ENCODE peak calls at places on chromosomes 7 and 10, in nine cellular contexts. One of them, this sample, is unnamed.
A peak's percentile ranks its signal among the peaks of the same experiment; 100 is the strongest.

GRCh38 chr10:70130878-70131559 is 1.6 kb downstream of the AIFM2 start:
- DNase-seq in tibial artery: no peak
- DNase-seq in stimulated activated naive B cell treated with anti-CD40 and anti-IgM and Interleukin-4, amounts not matched to agents 10 μg/mL and 1 μg/mL and 100 μg/mL, for 72 hours: no peak
- DNase-seq in posterior vena cava: no peak
- DNase-seq in islet precursor cell: no peak
- DNase-seq in dermis microvascular lymphatic vessel endothelial cell: no peak
- DNase-seq in stimulated activated CD4-positive, alpha-beta T cell treated with anti-CD3 and anti-CD28 coated beads, Interleukin-1b, Interleukin-23, amount 100 ng/mL, for 1 hour: no peak
- DNase-seq in lower lobe of right lung: no peak
- DNase-seq in AG08395: peak; percentile 58
- DNase-seq in this sample: no peak

GRCh38 chr7:45573636-45574470 is at the start of gene ADCY1:
- DNase-seq in tibial artery: peak; percentile 45
- DNase-seq in stimulated activated naive B cell treated with anti-CD40 and anti-IgM and Interleukin-4, amounts not matched to agents 10 μg/mL and 1 μg/mL and 100 μg/mL, for 72 hours: no peak
- DNase-seq in posterior vena cava: no peak
- DNase-seq in islet precursor cell: peak; percentile 47
- DNase-seq in dermis microvascular lymphatic vessel endothelial cell: no peak
- DNase-seq in stimulated activated CD4-positive, alpha-beta T cell treated with anti-CD3 and anti-CD28 coated beads, Interleukin-1b, Interleukin-23, amount 100 ng/mL, for 1 hour: no peak
- DNase-seq in lower lobe of right lung: no peak
- DNase-seq in AG08395: peak; percentile 54
- DNase-seq in this sample: no peak

GRCh38 chr10:104264783-104265182 is 4.2 kb upstream of the GSTO2 start:
- DNase-seq in tibial artery: no peak
- DNase-seq in stimulated activated naive B cell treated with anti-CD40 and anti-IgM and Interleukin-4, amounts not matched to agents 10 μg/mL and 1 μg/mL and 100 μg/mL, for 72 hours: no peak
- DNase-seq in posterior vena cava: no peak
- DNase-seq in islet precursor cell: no peak
- DNase-seq in dermis microvascular lymphatic vessel endothelial cell: no peak
- DNase-seq in stimulated activated CD4-positive, alpha-beta T cell treated with anti-CD3 and anti-CD28 coated beads, Interleukin-1b, Interleukin-23, amount 100 ng/mL, for 1 hour: no peak
- DNase-seq in lower lobe of right lung: no peak
- DNase-seq in AG08395: no peak
- DNase-seq in this sample: no peak

GRCh38 chr7:23115991-23116390 is 10.4 kb downstream of the KLHL7 start:
- DNase-seq in tibial artery: no peak
- DNase-seq in stimulated activated naive B cell treated with anti-CD40 and anti-IgM and Interleukin-4, amounts not matched to agents 10 μg/mL and 1 μg/mL and 100 μg/mL, for 72 hours: no peak
- DNase-seq in posterior vena cava: no peak
- DNase-seq in islet precursor cell: no peak
- DNase-seq in dermis microvascular lymphatic vessel endothelial cell: no peak
- DNase-seq in stimulated activated CD4-positive, alpha-beta T cell treated with anti-CD3 and anti-CD28 coated beads, Interleukin-1b, Interleukin-23, amount 100 ng/mL, for 1 hour: no peak
- DNase-seq in lower lobe of right lung: no peak
- DNase-seq in AG08395: no peak
- DNase-seq in this sample: no peak

GRCh38 chr7:46486264-46487206 is 565.5 kb upstream of the IGFBP3 start:
- DNase-seq in tibial artery: peak; percentile 89
- DNase-seq in stimulated activated naive B cell treated with anti-CD40 and anti-IgM and Interleukin-4, amounts not matched to agents 10 μg/mL and 1 μg/mL and 100 μg/mL, for 72 hours: no peak
- DNase-seq in posterior vena cava: peak; percentile 88
- DNase-seq in islet precursor cell: peak; percentile 73
- DNase-seq in dermis microvascular lymphatic vessel endothelial cell: no peak
- DNase-seq in stimulated activated CD4-positive, alpha-beta T cell treated with anti-CD3 and anti-CD28 coated beads, Interleukin-1b, Interleukin-23, amount 100 ng/mL, for 1 hour: no peak
- DNase-seq in lower lobe of right lung: no peak
- DNase-seq in AG08395: peak; percentile 81
- DNase-seq in this sample: no peak

GRCh38 chr10:83212632-83213349 is 926.5 kb upstream of the GHITM start:
- DNase-seq in tibial artery: no peak
- DNase-seq in stimulated activated naive B cell treated with anti-CD40 and anti-IgM and Interleukin-4, amounts not matched to agents 10 μg/mL and 1 μg/mL and 100 μg/mL, for 72 hours: no peak
- DNase-seq in posterior vena cava: no peak
- DNase-seq in islet precursor cell: no peak
- DNase-seq in dermis microvascular lymphatic vessel endothelial cell: no peak
- DNase-seq in stimulated activated CD4-positive, alpha-beta T cell treated with anti-CD3 and anti-CD28 coated beads, Interleukin-1b, Interleukin-23, amount 100 ng/mL, for 1 hour: no peak
- DNase-seq in lower lobe of right lung: no peak
- DNase-seq in AG08395: peak; percentile 70
- DNase-seq in this sample: no peak

GRCh38 chr10:42929993-42930392 is 146.9 kb upstream of the RET start:
- DNase-seq in tibial artery: no peak
- DNase-seq in stimulated activated naive B cell treated with anti-CD40 and anti-IgM and Interleukin-4, amounts not matched to agents 10 μg/mL and 1 μg/mL and 100 μg/mL, for 72 hours: no peak
- DNase-seq in posterior vena cava: no peak
- DNase-seq in islet precursor cell: no peak
- DNase-seq in dermis microvascular lymphatic vessel endothelial cell: no peak
- DNase-seq in stimulated activated CD4-positive, alpha-beta T cell treated with anti-CD3 and anti-CD28 coated beads, Interleukin-1b, Interleukin-23, amount 100 ng/mL, for 1 hour: no peak
- DNase-seq in lower lobe of right lung: no peak
- DNase-seq in AG08395: no peak
- DNase-seq in this sample: no peak

GRCh38 chr10:70977621-70978020 is 89.3 kb upstream of the PCBD1 start:
- DNase-seq in tibial artery: no peak
- DNase-seq in stimulated activated naive B cell treated with anti-CD40 and anti-IgM and Interleukin-4, amounts not matched to agents 10 μg/mL and 1 μg/mL and 100 μg/mL, for 72 hours: no peak
- DNase-seq in posterior vena cava: peak; percentile 68
- DNase-seq in islet precursor cell: no peak
- DNase-seq in dermis microvascular lymphatic vessel endothelial cell: no peak
- DNase-seq in stimulated activated CD4-positive, alpha-beta T cell treated with anti-CD3 and anti-CD28 coated beads, Interleukin-1b, Interleukin-23, amount 100 ng/mL, for 1 hour: no peak
- DNase-seq in lower lobe of right lung: no peak
- DNase-seq in AG08395: no peak
- DNase-seq in this sample: no peak

GRCh38 chr10:110512461-110513187 is 14.9 kb downstream of the DUSP5 start:
- DNase-seq in tibial artery: no peak
- DNase-seq in stimulated activated naive B cell treated with anti-CD40 and anti-IgM and Interleukin-4, amounts not matched to agents 10 μg/mL and 1 μg/mL and 100 μg/mL, for 72 hours: no peak
- DNase-seq in posterior vena cava: no peak
- DNase-seq in islet precursor cell: peak; percentile 66
- DNase-seq in dermis microvascular lymphatic vessel endothelial cell: peak; percentile 74
- DNase-seq in stimulated activated CD4-positive, alpha-beta T cell treated with anti-CD3 and anti-CD28 coated beads, Interleukin-1b, Interleukin-23, amount 100 ng/mL, for 1 hour: no peak
- DNase-seq in lower lobe of right lung: no peak
- DNase-seq in AG08395: peak; percentile 82
- DNase-seq in this sample: no peak

GRCh38 chr7:105139381-105139780 is 125.4 kb downstream of the KMT2E start:
- DNase-seq in tibial artery: no peak
- DNase-seq in stimulated activated naive B cell treated with anti-CD40 and anti-IgM and Interleukin-4, amounts not matched to agents 10 μg/mL and 1 μg/mL and 100 μg/mL, for 72 hours: no peak
- DNase-seq in posterior vena cava: no peak
- DNase-seq in islet precursor cell: no peak
- DNase-seq in dermis microvascular lymphatic vessel endothelial cell: peak; percentile 35
- DNase-seq in stimulated activated CD4-positive, alpha-beta T cell treated with anti-CD3 and anti-CD28 coated beads, Interleukin-1b, Interleukin-23, amount 100 ng/mL, for 1 hour: no peak
- DNase-seq in lower lobe of right lung: no peak
- DNase-seq in AG08395: no peak
- DNase-seq in this sample: no peak

GRCh38 chr7:52119537-52119936 is 802.9 kb upstream of the COBL start:
- DNase-seq in tibial artery: no peak
- DNase-seq in stimulated activated naive B cell treated with anti-CD40 and anti-IgM and Interleukin-4, amounts not matched to agents 10 μg/mL and 1 μg/mL and 100 μg/mL, for 72 hours: no peak
- DNase-seq in posterior vena cava: no peak
- DNase-seq in islet precursor cell: no peak
- DNase-seq in dermis microvascular lymphatic vessel endothelial cell: no peak
- DNase-seq in stimulated activated CD4-positive, alpha-beta T cell treated with anti-CD3 and anti-CD28 coated beads, Interleukin-1b, Interleukin-23, amount 100 ng/mL, for 1 hour: no peak
- DNase-seq in lower lobe of right lung: no peak
- DNase-seq in AG08395: no peak
- DNase-seq in this sample: no peak

GRCh38 chr10:43260911-43261577 is 5.8 kb downstream of the RASGEF1A start:
- DNase-seq in tibial artery: no peak
- DNase-seq in stimulated activated naive B cell treated with anti-CD40 and anti-IgM and Interleukin-4, amounts not matched to agents 10 μg/mL and 1 μg/mL and 100 μg/mL, for 72 hours: no peak
- DNase-seq in posterior vena cava: no peak
- DNase-seq in islet precursor cell: no peak
- DNase-seq in dermis microvascular lymphatic vessel endothelial cell: no peak
- DNase-seq in stimulated activated CD4-positive, alpha-beta T cell treated with anti-CD3 and anti-CD28 coated beads, Interleukin-1b, Interleukin-23, amount 100 ng/mL, for 1 hour: no peak
- DNase-seq in lower lobe of right lung: no peak
- DNase-seq in AG08395: no peak
- DNase-seq in this sample: no peak

GRCh38 chr10:42958142-42958868 is 118.6 kb upstream of the RET start:
- DNase-seq in tibial artery: no peak
- DNase-seq in stimulated activated naive B cell treated with anti-CD40 and anti-IgM and Interleukin-4, amounts not matched to agents 10 μg/mL and 1 μg/mL and 100 μg/mL, for 72 hours: no peak
- DNase-seq in posterior vena cava: peak; percentile 40
- DNase-seq in islet precursor cell: peak; percentile 20
- DNase-seq in dermis microvascular lymphatic vessel endothelial cell: no peak
- DNase-seq in stimulated activated CD4-positive, alpha-beta T cell treated with anti-CD3 and anti-CD28 coated beads, Interleukin-1b, Interleukin-23, amount 100 ng/mL, for 1 hour: no peak
- DNase-seq in lower lobe of right lung: no peak
- DNase-seq in AG08395: no peak
- DNase-seq in this sample: no peak

GRCh38 chr7:31950101-31950755 is 120.0 kb downstream of the PDE1C start:
- DNase-seq in tibial artery: no peak
- DNase-seq in stimulated activated naive B cell treated with anti-CD40 and anti-IgM and Interleukin-4, amounts not matched to agents 10 μg/mL and 1 μg/mL and 100 μg/mL, for 72 hours: no peak
- DNase-seq in posterior vena cava: no peak
- DNase-seq in islet precursor cell: no peak
- DNase-seq in dermis microvascular lymphatic vessel endothelial cell: no peak
- DNase-seq in stimulated activated CD4-positive, alpha-beta T cell treated with anti-CD3 and anti-CD28 coated beads, Interleukin-1b, Interleukin-23, amount 100 ng/mL, for 1 hour: no peak
- DNase-seq in lower lobe of right lung: no peak
- DNase-seq in AG08395: no peak
- DNase-seq in this sample: no peak

GRCh38 chr7:147438216-147438615 is 1152.3 kb upstream of the C7orf33 start:
- DNase-seq in tibial artery: no peak
- DNase-seq in stimulated activated naive B cell treated with anti-CD40 and anti-IgM and Interleukin-4, amounts not matched to agents 10 μg/mL and 1 μg/mL and 100 μg/mL, for 72 hours: no peak
- DNase-seq in posterior vena cava: no peak
- DNase-seq in islet precursor cell: no peak
- DNase-seq in dermis microvascular lymphatic vessel endothelial cell: no peak
- DNase-seq in stimulated activated CD4-positive, alpha-beta T cell treated with anti-CD3 and anti-CD28 coated beads, Interleukin-1b, Interleukin-23, amount 100 ng/mL, for 1 hour: no peak
- DNase-seq in lower lobe of right lung: no peak
- DNase-seq in AG08395: no peak
- DNase-seq in this sample: no peak

GRCh38 chr7:39085590-39086049 is 107.9 kb downstream of the POU6F2 start:
- DNase-seq in tibial artery: no peak
- DNase-seq in stimulated activated naive B cell treated with anti-CD40 and anti-IgM and Interleukin-4, amounts not matched to agents 10 μg/mL and 1 μg/mL and 100 μg/mL, for 72 hours: no peak
- DNase-seq in posterior vena cava: no peak
- DNase-seq in islet precursor cell: no peak
- DNase-seq in dermis microvascular lymphatic vessel endothelial cell: no peak
- DNase-seq in stimulated activated CD4-positive, alpha-beta T cell treated with anti-CD3 and anti-CD28 coated beads, Interleukin-1b, Interleukin-23, amount 100 ng/mL, for 1 hour: no peak
- DNase-seq in lower lobe of right lung: no peak
- DNase-seq in AG08395: no peak
- DNase-seq in this sample: no peak

GRCh38 chr10:11581213-11581612 is 30.2 kb downstream of the USP6NL start:
- DNase-seq in tibial artery: no peak
- DNase-seq in stimulated activated naive B cell treated with anti-CD40 and anti-IgM and Interleukin-4, amounts not matched to agents 10 μg/mL and 1 μg/mL and 100 μg/mL, for 72 hours: no peak
- DNase-seq in posterior vena cava: no peak
- DNase-seq in islet precursor cell: no peak
- DNase-seq in dermis microvascular lymphatic vessel endothelial cell: no peak
- DNase-seq in stimulated activated CD4-positive, alpha-beta T cell treated with anti-CD3 and anti-CD28 coated beads, Interleukin-1b, Interleukin-23, amount 100 ng/mL, for 1 hour: no peak
- DNase-seq in lower lobe of right lung: no peak
- DNase-seq in AG08395: peak; percentile 17
- DNase-seq in this sample: no peak

GRCh38 chr10:26566525-26567348 is 128.6 kb downstream of the APBB1IP start:
- DNase-seq in tibial artery: no peak
- DNase-seq in stimulated activated naive B cell treated with anti-CD40 and anti-IgM and Interleukin-4, amounts not matched to agents 10 μg/mL and 1 μg/mL and 100 μg/mL, for 72 hours: no peak
- DNase-seq in posterior vena cava: no peak
- DNase-seq in islet precursor cell: peak; percentile 66
- DNase-seq in dermis microvascular lymphatic vessel endothelial cell: no peak
- DNase-seq in stimulated activated CD4-positive, alpha-beta T cell treated with anti-CD3 and anti-CD28 coated beads, Interleukin-1b, Interleukin-23, amount 100 ng/mL, for 1 hour: no peak
- DNase-seq in lower lobe of right lung: no peak
- DNase-seq in AG08395: no peak
- DNase-seq in this sample: peak; percentile 57

GRCh38 chr7:117069379-117069778 is 116.1 kb downstream of the ST7 start:
- DNase-seq in tibial artery: no peak
- DNase-seq in stimulated activated naive B cell treated with anti-CD40 and anti-IgM and Interleukin-4, amounts not matched to agents 10 μg/mL and 1 μg/mL and 100 μg/mL, for 72 hours: no peak
- DNase-seq in posterior vena cava: no peak
- DNase-seq in islet precursor cell: no peak
- DNase-seq in dermis microvascular lymphatic vessel endothelial cell: no peak
- DNase-seq in stimulated activated CD4-positive, alpha-beta T cell treated with anti-CD3 and anti-CD28 coated beads, Interleukin-1b, Interleukin-23, amount 100 ng/mL, for 1 hour: no peak
- DNase-seq in lower lobe of right lung: no peak
- DNase-seq in AG08395: no peak
- DNase-seq in this sample: no peak

GRCh38 chr7:85286449-85286848 is 99.6 kb upstream of the SEMA3D start:
- DNase-seq in tibial artery: no peak
- DNase-seq in stimulated activated naive B cell treated with anti-CD40 and anti-IgM and Interleukin-4, amounts not matched to agents 10 μg/mL and 1 μg/mL and 100 μg/mL, for 72 hours: no peak
- DNase-seq in posterior vena cava: no peak
- DNase-seq in islet precursor cell: no peak
- DNase-seq in dermis microvascular lymphatic vessel endothelial cell: no peak
- DNase-seq in stimulated activated CD4-positive, alpha-beta T cell treated with anti-CD3 and anti-CD28 coated beads, Interleukin-1b, Interleukin-23, amount 100 ng/mL, for 1 hour: no peak
- DNase-seq in lower lobe of right lung: no peak
- DNase-seq in AG08395: no peak
- DNase-seq in this sample: no peak

GRCh38 chr7:110017405-110017804 is 1073.5 kb upstream of the LRRN3 start:
- DNase-seq in tibial artery: no peak
- DNase-seq in stimulated activated naive B cell treated with anti-CD40 and anti-IgM and Interleukin-4, amounts not matched to agents 10 μg/mL and 1 μg/mL and 100 μg/mL, for 72 hours: no peak
- DNase-seq in posterior vena cava: no peak
- DNase-seq in islet precursor cell: no peak
- DNase-seq in dermis microvascular lymphatic vessel endothelial cell: no peak
- DNase-seq in stimulated activated CD4-positive, alpha-beta T cell treated with anti-CD3 and anti-CD28 coated beads, Interleukin-1b, Interleukin-23, amount 100 ng/mL, for 1 hour: no peak
- DNase-seq in lower lobe of right lung: no peak
- DNase-seq in AG08395: no peak
- DNase-seq in this sample: no peak

GRCh38 chr10:810351-810846 is 120.9 kb upstream of the DIP2C start:
- DNase-seq in tibial artery: no peak
- DNase-seq in stimulated activated naive B cell treated with anti-CD40 and anti-IgM and Interleukin-4, amounts not matched to agents 10 μg/mL and 1 μg/mL and 100 μg/mL, for 72 hours: no peak
- DNase-seq in posterior vena cava: no peak
- DNase-seq in islet precursor cell: peak; percentile 77
- DNase-seq in dermis microvascular lymphatic vessel endothelial cell: peak; percentile 23
- DNase-seq in stimulated activated CD4-positive, alpha-beta T cell treated with anti-CD3 and anti-CD28 coated beads, Interleukin-1b, Interleukin-23, amount 100 ng/mL, for 1 hour: no peak
- DNase-seq in lower lobe of right lung: no peak
- DNase-seq in AG08395: no peak
- DNase-seq in this sample: peak; percentile 27

GRCh38 chr10:100006241-100006886 is 3.4 kb downstream of the DNMBP start:
- DNase-seq in tibial artery: no peak
- DNase-seq in stimulated activated naive B cell treated with anti-CD40 and anti-IgM and Interleukin-4, amounts not matched to agents 10 μg/mL and 1 μg/mL and 100 μg/mL, for 72 hours: no peak
- DNase-seq in posterior vena cava: no peak
- DNase-seq in islet precursor cell: peak; percentile 84
- DNase-seq in dermis microvascular lymphatic vessel endothelial cell: peak; percentile 95
- DNase-seq in stimulated activated CD4-positive, alpha-beta T cell treated with anti-CD3 and anti-CD28 coated beads, Interleukin-1b, Interleukin-23, amount 100 ng/mL, for 1 hour: no peak
- DNase-seq in lower lobe of right lung: no peak
- DNase-seq in AG08395: peak; percentile 84
- DNase-seq in this sample: no peak

GRCh38 chr7:22726345-22726848 is 603 bp upstream of the IL6 start:
- DNase-seq in tibial artery: no peak
- DNase-seq in stimulated activated naive B cell treated with anti-CD40 and anti-IgM and Interleukin-4, amounts not matched to agents 10 μg/mL and 1 μg/mL and 100 μg/mL, for 72 hours: peak; percentile 70
- DNase-seq in posterior vena cava: peak; percentile 85
- DNase-seq in islet precursor cell: peak; percentile 91
- DNase-seq in dermis microvascular lymphatic vessel endothelial cell: peak; percentile 78
- DNase-seq in stimulated activated CD4-positive, alpha-beta T cell treated with anti-CD3 and anti-CD28 coated beads, Interleukin-1b, Interleukin-23, amount 100 ng/mL, for 1 hour: no peak
- DNase-seq in lower lobe of right lung: peak; percentile 66
- DNase-seq in AG08395: peak; percentile 66
- DNase-seq in this sample: peak; percentile 64

GRCh38 chr10:69941730-69942129 is 110.9 kb upstream of the MACROH2A2 start:
- DNase-seq in tibial artery: no peak
- DNase-seq in stimulated activated naive B cell treated with anti-CD40 and anti-IgM and Interleukin-4, amounts not matched to agents 10 μg/mL and 1 μg/mL and 100 μg/mL, for 72 hours: no peak
- DNase-seq in posterior vena cava: no peak
- DNase-seq in islet precursor cell: no peak
- DNase-seq in dermis microvascular lymphatic vessel endothelial cell: no peak
- DNase-seq in stimulated activated CD4-positive, alpha-beta T cell treated with anti-CD3 and anti-CD28 coated beads, Interleukin-1b, Interleukin-23, amount 100 ng/mL, for 1 hour: no peak
- DNase-seq in lower lobe of right lung: no peak
- DNase-seq in AG08395: no peak
- DNase-seq in this sample: no peak

GRCh38 chr10:93384006-93384405 is 98.1 kb downstream of the MYOF start:
- DNase-seq in tibial artery: no peak
- DNase-seq in stimulated activated naive B cell treated with anti-CD40 and anti-IgM and Interleukin-4, amounts not matched to agents 10 μg/mL and 1 μg/mL and 100 μg/mL, for 72 hours: no peak
- DNase-seq in posterior vena cava: no peak
- DNase-seq in islet precursor cell: peak; percentile 96
- DNase-seq in dermis microvascular lymphatic vessel endothelial cell: peak; percentile 18
- DNase-seq in stimulated activated CD4-positive, alpha-beta T cell treated with anti-CD3 and anti-CD28 coated beads, Interleukin-1b, Interleukin-23, amount 100 ng/mL, for 1 hour: no peak
- DNase-seq in lower lobe of right lung: no peak
- DNase-seq in AG08395: no peak
- DNase-seq in this sample: no peak

GRCh38 chr7:30472081-30472770 is 6.4 kb downstream of the NOD1 start:
- DNase-seq in tibial artery: no peak
- DNase-seq in stimulated activated naive B cell treated with anti-CD40 and anti-IgM and Interleukin-4, amounts not matched to agents 10 μg/mL and 1 μg/mL and 100 μg/mL, for 72 hours: no peak
- DNase-seq in posterior vena cava: no peak
- DNase-seq in islet precursor cell: no peak
- DNase-seq in dermis microvascular lymphatic vessel endothelial cell: no peak
- DNase-seq in stimulated activated CD4-positive, alpha-beta T cell treated with anti-CD3 and anti-CD28 coated beads, Interleukin-1b, Interleukin-23, amount 100 ng/mL, for 1 hour: no peak
- DNase-seq in lower lobe of right lung: no peak
- DNase-seq in AG08395: no peak
- DNase-seq in this sample: no peak

GRCh38 chr7:37031571-37032257 is 307.4 kb upstream of the AOAH start:
- DNase-seq in tibial artery: peak; percentile 89
- DNase-seq in stimulated activated naive B cell treated with anti-CD40 and anti-IgM and Interleukin-4, amounts not matched to agents 10 μg/mL and 1 μg/mL and 100 μg/mL, for 72 hours: no peak
- DNase-seq in posterior vena cava: no peak
- DNase-seq in islet precursor cell: peak; percentile 94
- DNase-seq in dermis microvascular lymphatic vessel endothelial cell: peak; percentile 100
- DNase-seq in stimulated activated CD4-positive, alpha-beta T cell treated with anti-CD3 and anti-CD28 coated beads, Interleukin-1b, Interleukin-23, amount 100 ng/mL, for 1 hour: no peak
- DNase-seq in lower lobe of right lung: peak; percentile 50
- DNase-seq in AG08395: peak; percentile 98
- DNase-seq in this sample: no peak

GRCh38 chr7:122674502-122674901 is 24.4 kb downstream of the RNF133 start:
- DNase-seq in tibial artery: no peak
- DNase-seq in stimulated activated naive B cell treated with anti-CD40 and anti-IgM and Interleukin-4, amounts not matched to agents 10 μg/mL and 1 μg/mL and 100 μg/mL, for 72 hours: no peak
- DNase-seq in posterior vena cava: no peak
- DNase-seq in islet precursor cell: no peak
- DNase-seq in dermis microvascular lymphatic vessel endothelial cell: peak; percentile 79
- DNase-seq in stimulated activated CD4-positive, alpha-beta T cell treated with anti-CD3 and anti-CD28 coated beads, Interleukin-1b, Interleukin-23, amount 100 ng/mL, for 1 hour: no peak
- DNase-seq in lower lobe of right lung: no peak
- DNase-seq in AG08395: peak; percentile 27
- DNase-seq in this sample: no peak

GRCh38 chr7:7996568-7996967 is 28.0 kb downstream of the GLCCI1 start:
- DNase-seq in tibial artery: no peak
- DNase-seq in stimulated activated naive B cell treated with anti-CD40 and anti-IgM and Interleukin-4, amounts not matched to agents 10 μg/mL and 1 μg/mL and 100 μg/mL, for 72 hours: no peak
- DNase-seq in posterior vena cava: no peak
- DNase-seq in islet precursor cell: peak; percentile 55
- DNase-seq in dermis microvascular lymphatic vessel endothelial cell: no peak
- DNase-seq in stimulated activated CD4-positive, alpha-beta T cell treated with anti-CD3 and anti-CD28 coated beads, Interleukin-1b, Interleukin-23, amount 100 ng/mL, for 1 hour: no peak
- DNase-seq in lower lobe of right lung: no peak
- DNase-seq in AG08395: peak; percentile 20
- DNase-seq in this sample: no peak